ENCODE peak calls at places on chromosomes 4 and X, in five cellular contexts. B is adrenal gland; P is stimulated activated CD4-positive, alpha-beta T cell treated with anti-CD3 and anti-CD28 coated beads, Interleukin-1b, Interleukin-23, amount 100 ng/mL, for 4 hours; M is stimulated activated naive CD8-positive, alpha-beta T cell treated with anti-CD3 and anti-CD28 coated beads, Interleukin-15, Interleukin-2, amounts not matched to agents 100 U/mL and 50 U/mL, for 24 hours; Z is heart left ventricle. K is an unnamed sample.

GRCh38 chrX:44432641-44433040 is 89.2 kb upstream of the EFHC2 start:
- DNase-seq in B (no peak), P (no peak), M (no peak), Z (peak; percentile 27), K (no peak)

GRCh38 chrX:41779058-41779564 is 55.1 kb downstream of the GPR82 start:
- DNase-seq in B (no peak), P (no peak), M (no peak), Z (no peak), K (no peak)

GRCh38 chr4:13706716-13707115 is 79.2 kb upstream of the BOD1L1 start:
- DNase-seq in B (no peak), P (no peak), M (no peak), Z (no peak), K (no peak)

GRCh38 chr4:25670991-25671390 is 15.3 kb downstream of the SLC34A2 start:
- DNase-seq in B (no peak), P (no peak), M (no peak), Z (no peak), K (no peak)

GRCh38 chr4:169664615-169665014 is 44.2 kb downstream of the CLCN3 start:
- DNase-seq in B (no peak), P (no peak), M (no peak), Z (no peak), K (no peak)

GRCh38 chr4:120749445-120750151 is 172.9 kb downstream of the PRDM5 start:
- DNase-seq in B (no peak), P (no peak), M (no peak), Z (no peak), K (no peak)

GRCh38 chr4:76856183-76856969 is 41.6 kb downstream of the SOWAHB start:
- DNase-seq in B (no peak), P (no peak), M (no peak), Z (no peak), K (no peak)

GRCh38 chr4:1683371-1683902 is 676 bp downstream of the FAM53A start:
- DNase-seq in B (peak; percentile 69), P (peak; percentile 27), M (no peak), Z (no peak), K (peak; percentile 62)

GRCh38 chrX:153319295-153319694 is 2.3 kb downstream of the PNMA6F start:
- DNase-seq in B (no peak), P (no peak), M (no peak), Z (no peak), K (no peak)

GRCh38 chrX:85243761-85244410 is at the start of the genes SATL1 and ZNF711:
- DNase-seq in B (peak; percentile 69), P (peak; percentile 1), M (peak; percentile 12), Z (peak; percentile 10), K (peak; percentile 55)

GRCh38 chrX:39808471-39808917 is 289.3 kb downstream of the BCOR start:
- DNase-seq in B (no peak), P (no peak), M (no peak), Z (peak; percentile 20), K (peak; percentile 61)

GRCh38 chrX:37959212-37960021 is 46.9 kb upstream of the SYTL5 start:
- DNase-seq in B (no peak), P (no peak), M (no peak), Z (no peak), K (no peak)

GRCh38 chr4:38715076-38715475 is 51.1 kb downstream of the KLF3 start:
- DNase-seq in B (no peak), P (no peak), M (no peak), Z (no peak), K (no peak)

GRCh38 chrX:32532282-32532681 is 679.1 kb downstream of the DMD start:
- DNase-seq in B (no peak), P (no peak), M (no peak), Z (no peak), K (no peak)

GRCh38 chr4:23746672-23747071 is 143.2 kb downstream of the PPARGC1A start:
- DNase-seq in B (no peak), P (no peak), M (no peak), Z (no peak), K (no peak)

GRCh38 chrX:39152106-39152649 is 350.9 kb downstream of the MID1IP1 start:
- DNase-seq in B (no peak), P (no peak), M (peak; percentile 49), Z (no peak), K (peak; percentile 58)

GRCh38 chrX:22430701-22431100 is 158.0 kb downstream of the CBLL2 start:
- DNase-seq in B (no peak), P (no peak), M (no peak), Z (no peak), K (no peak)

GRCh38 chr4:143215873-143216272 is 31.2 kb downstream of the USP38 start:
- DNase-seq in B (no peak), P (no peak), M (no peak), Z (no peak), K (no peak)

GRCh38 chrX:153411255-153411987 is at the start of gene ZFP92:
- DNase-seq in B (no peak), P (peak; percentile 37), M (peak; percentile 47), Z (peak; percentile 23), K (peak; percentile 79)

GRCh38 chrX:129523076-129524055 is at the start of gene SMARCA1:
- DNase-seq in B (peak; percentile 71), P (no peak), M (peak; percentile 2), Z (peak; percentile 56), K (peak; percentile 81)

GRCh38 chr4:1342003-1342402 is 5.0 kb upstream of the UVSSA start:
- DNase-seq in B (no peak), P (no peak), M (no peak), Z (no peak), K (no peak)

GRCh38 chrX:63585936-63586335 is 199.1 kb downstream of the ARHGEF9 start:
- DNase-seq in B (no peak), P (no peak), M (no peak), Z (no peak), K (peak; percentile 27)

GRCh38 chr4:133149932-133150642 is 993 bp downstream of the PCDH10 start:
- DNase-seq in B (no peak), P (no peak), M (no peak), Z (no peak), K (peak; percentile 2)

GRCh38 chr4:183960021-183960420 is 54.9 kb downstream of the STOX2 start:
- DNase-seq in B (peak; percentile 54), P (no peak), M (no peak), Z (peak; percentile 66), K (peak; percentile 72)

GRCh38 chr4:99763635-99764101 is 53.0 kb upstream of the DAPP1 start:
- DNase-seq in B (peak; percentile 83), P (no peak), M (no peak), Z (no peak), K (no peak)

GRCh38 chr4:172707622-172708021 is 461.0 kb upstream of the GALNT7 start:
- DNase-seq in B (no peak), P (no peak), M (no peak), Z (no peak), K (no peak)